ENCODE peak calls at places on chromosomes 6 and 20, in six cellular contexts. One of them, this sample, is unnamed.

GRCh38 chr20:8901237-8902025 is 167.5 kb upstream of the PLCB4 start:
- DNase-seq in prostate gland: no peak
- DNase-seq in SK-N-SH: no peak
- DNase-seq in glutamatergic neuron: no peak
- DNase-seq in fibroblast of the aortic adventitia: peak; percentile 17
- DNase-seq in A549: no peak
- DNase-seq in this sample: no peak

GRCh38 chr6:52305385-52305784 is 20.8 kb upstream of the MCM3 start:
- DNase-seq in A549: no peak
- DNase-seq in prostate gland: no peak
- DNase-seq in glutamatergic neuron: no peak
- DNase-seq in fibroblast of the aortic adventitia: peak; percentile 15
- DNase-seq in SK-N-SH: no peak
- DNase-seq in this sample: no peak

GRCh38 chr6:144036064-144036873 is 28.2 kb upstream of the PLAGL1 start:
- DNase-seq in SK-N-SH: no peak
- DNase-seq in fibroblast of the aortic adventitia: peak; percentile 60
- DNase-seq in glutamatergic neuron: no peak
- DNase-seq in prostate gland: no peak
- DNase-seq in A549: no peak
- DNase-seq in this sample: no peak

GRCh38 chr6:94196891-94197290 is 777.5 kb upstream of the EPHA7 start:
- DNase-seq in SK-N-SH: no peak
- DNase-seq in prostate gland: no peak
- DNase-seq in glutamatergic neuron: peak; percentile 68
- DNase-seq in fibroblast of the aortic adventitia: no peak
- DNase-seq in A549: no peak
- DNase-seq in this sample: no peak

GRCh38 chr6:69887714-69888345 is 21.5 kb downstream of the COL19A1 start:
- DNase-seq in fibroblast of the aortic adventitia: no peak
- DNase-seq in glutamatergic neuron: no peak
- DNase-seq in SK-N-SH: no peak
- DNase-seq in prostate gland: no peak
- DNase-seq in A549: no peak
- DNase-seq in this sample: no peak

GRCh38 chr6:44657201-44657824 is 269.8 kb downstream of the CDC5L start:
- DNase-seq in SK-N-SH: no peak
- DNase-seq in fibroblast of the aortic adventitia: no peak
- DNase-seq in prostate gland: no peak
- DNase-seq in A549: no peak
- DNase-seq in glutamatergic neuron: no peak
- DNase-seq in this sample: no peak

GRCh38 chr20:35870541-35871307 is 83.6 kb downstream of the SCAND1 start:
- DNase-seq in fibroblast of the aortic adventitia: no peak
- DNase-seq in glutamatergic neuron: no peak
- DNase-seq in SK-N-SH: no peak
- DNase-seq in A549: no peak
- DNase-seq in prostate gland: no peak
- DNase-seq in this sample: no peak

GRCh38 chr6:167450631-167451030 is 125.7 kb downstream of the TTLL2 start:
- DNase-seq in prostate gland: no peak
- DNase-seq in fibroblast of the aortic adventitia: no peak
- DNase-seq in A549: no peak
- DNase-seq in SK-N-SH: no peak
- DNase-seq in glutamatergic neuron: no peak
- DNase-seq in this sample: no peak

GRCh38 chr6:17045581-17046322 is 56.1 kb upstream of the STMND1 start:
- DNase-seq in glutamatergic neuron: no peak
- DNase-seq in A549: no peak
- DNase-seq in SK-N-SH: no peak
- DNase-seq in prostate gland: no peak
- DNase-seq in fibroblast of the aortic adventitia: peak; percentile 65
- DNase-seq in this sample: no peak

GRCh38 chr20:54345817-54346216 is 129.6 kb upstream of the DOK5 start:
- DNase-seq in fibroblast of the aortic adventitia: peak; percentile 60
- DNase-seq in glutamatergic neuron: no peak
- DNase-seq in A549: no peak
- DNase-seq in prostate gland: no peak
- DNase-seq in SK-N-SH: no peak
- DNase-seq in this sample: no peak

GRCh38 chr6:117050301-117050700 is 173.3 kb downstream of the RFX6 start:
- DNase-seq in A549: no peak
- DNase-seq in fibroblast of the aortic adventitia: no peak
- DNase-seq in SK-N-SH: no peak
- DNase-seq in prostate gland: no peak
- DNase-seq in glutamatergic neuron: no peak
- DNase-seq in this sample: no peak

GRCh38 chr20:42836339-42836738 is 353.4 kb downstream of the PTPRT start:
- DNase-seq in prostate gland: peak; percentile 30
- DNase-seq in fibroblast of the aortic adventitia: no peak
- DNase-seq in SK-N-SH: no peak
- DNase-seq in glutamatergic neuron: no peak
- DNase-seq in A549: no peak
- DNase-seq in this sample: no peak

GRCh38 chr6:53302678-53303360 is 45.9 kb downstream of the ELOVL5 start:
- DNase-seq in SK-N-SH: no peak
- DNase-seq in prostate gland: no peak
- DNase-seq in glutamatergic neuron: no peak
- DNase-seq in A549: peak; percentile 51
- DNase-seq in fibroblast of the aortic adventitia: peak; percentile 95
- DNase-seq in this sample: no peak

GRCh38 chr6:20038805-20039204 is 173.5 kb downstream of the MBOAT1 start:
- DNase-seq in fibroblast of the aortic adventitia: no peak
- DNase-seq in SK-N-SH: no peak
- DNase-seq in glutamatergic neuron: no peak
- DNase-seq in prostate gland: no peak
- DNase-seq in A549: no peak
- DNase-seq in this sample: no peak

GRCh38 chr6:17458971-17459370 is 65.6 kb downstream of the CAP2 start:
- DNase-seq in prostate gland: no peak
- DNase-seq in SK-N-SH: no peak
- DNase-seq in fibroblast of the aortic adventitia: no peak
- DNase-seq in A549: no peak
- DNase-seq in glutamatergic neuron: no peak
- DNase-seq in this sample: no peak

GRCh38 chr20:19861147-19861759 is 103.2 kb downstream of the RIN2 start:
- DNase-seq in prostate gland: no peak
- DNase-seq in fibroblast of the aortic adventitia: no peak
- DNase-seq in A549: no peak
- DNase-seq in SK-N-SH: no peak
- DNase-seq in glutamatergic neuron: no peak
- DNase-seq in this sample: no peak

GRCh38 chr6:34233867-34234266 is 2.8 kb upstream of the HMGA1 start:
- DNase-seq in prostate gland: no peak
- DNase-seq in SK-N-SH: no peak
- DNase-seq in glutamatergic neuron: no peak
- DNase-seq in fibroblast of the aortic adventitia: no peak
- DNase-seq in A549: no peak
- DNase-seq in this sample: no peak

GRCh38 chr6:31430449-31430848 is 27.1 kb downstream of the MICA start:
- DNase-seq in SK-N-SH: no peak
- DNase-seq in glutamatergic neuron: no peak
- DNase-seq in fibroblast of the aortic adventitia: no peak
- DNase-seq in A549: no peak
- DNase-seq in prostate gland: no peak
- DNase-seq in this sample: no peak

GRCh38 chr6:135686784-135687301 is 164.7 kb upstream of the PDE7B start:
- DNase-seq in SK-N-SH: no peak
- DNase-seq in glutamatergic neuron: no peak
- DNase-seq in fibroblast of the aortic adventitia: peak; percentile 51
- DNase-seq in A549: no peak
- DNase-seq in prostate gland: no peak
- DNase-seq in this sample: no peak

GRCh38 chr6:124057448-124057847 is 253.8 kb downstream of the NKAIN2 start:
- DNase-seq in prostate gland: no peak
- DNase-seq in fibroblast of the aortic adventitia: no peak
- DNase-seq in glutamatergic neuron: no peak
- DNase-seq in SK-N-SH: no peak
- DNase-seq in A549: no peak
- DNase-seq in this sample: no peak

GRCh38 chr6:122553697-122554096 is 56.5 kb upstream of the PKIB start:
- DNase-seq in A549: no peak
- DNase-seq in fibroblast of the aortic adventitia: no peak
- DNase-seq in glutamatergic neuron: peak; percentile 31
- DNase-seq in SK-N-SH: no peak
- DNase-seq in prostate gland: no peak
- DNase-seq in this sample: no peak

GRCh38 chr20:56702931-56703840 is 74.1 kb downstream of the TFAP2C start:
- DNase-seq in SK-N-SH: no peak
- DNase-seq in A549: no peak
- DNase-seq in prostate gland: no peak
- DNase-seq in glutamatergic neuron: no peak
- DNase-seq in fibroblast of the aortic adventitia: no peak
- DNase-seq in this sample: no peak

GRCh38 chr6:162371133-162371532 is 356.4 kb downstream of the PRKN start:
- DNase-seq in fibroblast of the aortic adventitia: no peak
- DNase-seq in A549: no peak
- DNase-seq in prostate gland: no peak
- DNase-seq in SK-N-SH: no peak
- DNase-seq in glutamatergic neuron: no peak
- DNase-seq in this sample: no peak

DNA sequence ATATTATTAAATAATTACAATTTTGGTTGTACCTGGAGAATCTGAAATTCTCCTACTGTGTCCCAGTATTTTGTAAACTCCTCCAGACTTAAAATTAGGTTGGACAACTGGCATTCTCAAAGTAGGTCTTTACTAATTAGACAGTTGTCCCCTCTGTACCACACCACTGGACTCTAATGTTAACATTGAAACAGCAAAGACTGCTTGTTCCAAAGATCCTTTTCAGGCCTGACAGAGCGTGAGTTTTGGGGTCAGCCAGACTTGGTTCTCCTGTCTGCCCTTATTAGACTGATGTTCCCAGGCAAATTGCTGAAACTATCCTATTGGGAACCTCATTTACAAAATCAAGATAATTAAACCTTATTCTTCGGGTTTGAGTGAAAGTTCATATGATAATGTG is 3.8 kb upstream of the BICRAL start:
- DNase-seq in SK-N-SH: no peak
- DNase-seq in prostate gland: no peak
- DNase-seq in A549: no peak
- DNase-seq in glutamatergic neuron: no peak
- DNase-seq in fibroblast of the aortic adventitia: no peak
- DNase-seq in this sample: no peak
- TF ChIP-seq CTCF in SK-N-SH: no peak
- TF ChIP-seq CTCF in prostate gland: no peak
- TF ChIP-seq CTCF in A549: no peak
- TF ChIP-seq CTCF in glutamatergic neuron: no peak
- TF ChIP-seq CTCF in fibroblast of the aortic adventitia: no peak
- TF ChIP-seq CTCF in this sample: no peak

GRCh38 chr6:39561536-39562266 is 163.5 kb downstream of the KIF6 start:
- DNase-seq in fibroblast of the aortic adventitia: peak; percentile 20
- DNase-seq in SK-N-SH: no peak
- DNase-seq in glutamatergic neuron: no peak
- DNase-seq in prostate gland: peak; percentile 13
- DNase-seq in A549: no peak
- DNase-seq in this sample: no peak

GRCh38 chr6:39560915-39561314 is 164.3 kb downstream of the KIF6 start:
- DNase-seq in fibroblast of the aortic adventitia: no peak
- DNase-seq in glutamatergic neuron: no peak
- DNase-seq in SK-N-SH: no peak
- DNase-seq in prostate gland: no peak
- DNase-seq in A549: no peak
- DNase-seq in this sample: no peak

GRCh38 chr6:39558079-39558478 is 167.1 kb downstream of the KIF6 start:
- DNase-seq in SK-N-SH: peak; percentile 58
- DNase-seq in fibroblast of the aortic adventitia: no peak
- DNase-seq in glutamatergic neuron: no peak
- DNase-seq in A549: no peak
- DNase-seq in prostate gland: no peak
- DNase-seq in this sample: no peak

GRCh38 chr6:39555136-39555535 is 170.1 kb downstream of the KIF6 start:
- DNase-seq in glutamatergic neuron: no peak
- DNase-seq in prostate gland: no peak
- DNase-seq in SK-N-SH: no peak
- DNase-seq in A549: no peak
- DNase-seq in fibroblast of the aortic adventitia: no peak
- DNase-seq in this sample: no peak

DNA sequence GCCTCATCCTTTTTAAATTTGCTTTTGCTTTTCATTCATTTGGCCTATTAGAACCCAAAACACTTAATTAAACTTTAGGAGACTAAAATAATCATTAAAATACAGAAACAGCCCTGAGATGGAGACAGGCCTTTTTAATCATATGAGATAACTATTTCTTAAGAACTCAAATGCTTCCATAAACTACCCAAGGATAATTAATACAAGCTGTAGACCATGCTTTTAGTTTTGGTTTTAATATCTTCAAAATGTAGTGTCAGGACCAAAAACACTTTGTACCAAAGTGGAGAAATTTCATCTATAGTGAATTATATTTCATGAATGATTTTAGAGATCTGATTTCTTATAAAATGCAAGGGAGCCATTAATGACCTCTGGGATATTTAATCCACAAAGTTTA is 166.4 kb downstream of the KIF6 start:
- DNase-seq in A549: no peak
- DNase-seq in glutamatergic neuron: no peak
- DNase-seq in fibroblast of the aortic adventitia: no peak
- DNase-seq in prostate gland: no peak
- DNase-seq in SK-N-SH: no peak
- DNase-seq in this sample: no peak
- TF ChIP-seq CTCF in A549: no peak
- TF ChIP-seq CTCF in glutamatergic neuron: no peak
- TF ChIP-seq CTCF in fibroblast of the aortic adventitia: no peak
- TF ChIP-seq CTCF in prostate gland: no peak
- TF ChIP-seq CTCF in SK-N-SH: no peak
- TF ChIP-seq CTCF in this sample: no peak

GRCh38 chr20:764255-764654 is 4.0 kb downstream of the SLC52A3 start:
- DNase-seq in prostate gland: no peak
- DNase-seq in SK-N-SH: no peak
- DNase-seq in A549: no peak
- DNase-seq in fibroblast of the aortic adventitia: no peak
- DNase-seq in glutamatergic neuron: no peak
- DNase-seq in this sample: no peak

GRCh38 chr20:771741-772464 is 3.6 kb upstream of the SLC52A3 start:
- DNase-seq in prostate gland: no peak
- DNase-seq in SK-N-SH: no peak
- DNase-seq in glutamatergic neuron: no peak
- DNase-seq in fibroblast of the aortic adventitia: no peak
- DNase-seq in A549: no peak
- DNase-seq in this sample: no peak

GRCh38 chr20:766906-767305 is 1.4 kb downstream of the SLC52A3 start:
- DNase-seq in glutamatergic neuron: no peak
- DNase-seq in A549: no peak
- DNase-seq in fibroblast of the aortic adventitia: no peak
- DNase-seq in prostate gland: no peak
- DNase-seq in SK-N-SH: no peak
- DNase-seq in this sample: no peak

GRCh38 chr20:770691-771090 is 2.4 kb upstream of the SLC52A3 start:
- DNase-seq in fibroblast of the aortic adventitia: no peak
- DNase-seq in SK-N-SH: no peak
- DNase-seq in A549: no peak
- DNase-seq in glutamatergic neuron: no peak
- DNase-seq in prostate gland: no peak
- DNase-seq in this sample: no peak

GRCh38 chr20:768426-768978 is at the start of gene SLC52A3:
- DNase-seq in A549: peak; percentile 79
- DNase-seq in SK-N-SH: no peak
- DNase-seq in prostate gland: peak; percentile 85
- DNase-seq in glutamatergic neuron: peak; percentile 38
- DNase-seq in fibroblast of the aortic adventitia: no peak
- DNase-seq in this sample: peak; percentile 39
- TF ChIP-seq CTCF in A549: peak; percentile 50
- TF ChIP-seq CTCF in SK-N-SH: peak; percentile 12
- TF ChIP-seq CTCF in prostate gland: peak; percentile 58
- TF ChIP-seq CTCF in glutamatergic neuron: no peak
- TF ChIP-seq CTCF in fibroblast of the aortic adventitia: no peak
- TF ChIP-seq CTCF in this sample: no peak

GRCh38 chr20:32893878-32894483 is 35.3 kb downstream of the EFCAB8 start:
- DNase-seq in fibroblast of the aortic adventitia: peak; percentile 3
- DNase-seq in A549: peak; percentile 57
- DNase-seq in SK-N-SH: peak; percentile 50
- DNase-seq in glutamatergic neuron: peak; percentile 39
- DNase-seq in prostate gland: no peak
- DNase-seq in this sample: peak; percentile 42
- TF ChIP-seq CTCF in fibroblast of the aortic adventitia: peak; percentile 25
- TF ChIP-seq CTCF in A549: peak; percentile 37
- TF ChIP-seq CTCF in SK-N-SH: peak; percentile 51
- TF ChIP-seq CTCF in glutamatergic neuron: peak; percentile 36
- TF ChIP-seq CTCF in prostate gland: no peak
- TF ChIP-seq CTCF in this sample: peak; percentile 51

This sample was measured in nephron progenitor cell.